ENCODE peak calls at places on chromosomes 2 and 18, in eight cellular contexts. U is body of pancreas; H is breast epithelium; Z is IMR-90; R is RWPE2; Q is dorsolateral prefrontal cortex; I is tibial artery; B is effector memory CD4-positive, alpha-beta T cell. O is an unnamed sample.
A peak's percentile ranks its signal among the peaks of the same experiment; 100 is the strongest.

GRCh38 chr2:26892916-26893524 is 45.1 kb downstream of the DPYSL5 start:
- DNase-seq in U (no peak), H (no peak), Z (no peak), R (no peak), Q (no peak), I (no peak), B (no peak), O (no peak)

GRCh38 chr2:62603154-62603712 is 97.2 kb upstream of the TMEM17 start:
- DNase-seq in U (no peak), H (no peak), Z (no peak), R (no peak), Q (no peak), I (no peak), B (no peak), O (no peak)

GRCh38 chr18:73719611-73720010 is 428.0 kb downstream of the FBXO15 start:
- DNase-seq in U (no peak), H (no peak), Z (no peak), R (no peak), Q (no peak), I (no peak), B (no peak), O (no peak)

GRCh38 chr2:119427756-119428155 is 3.9 kb upstream of the TMEM37 start:
- DNase-seq in U (no peak), H (no peak), Z (no peak), R (no peak), Q (no peak), I (no peak), B (no peak), O (no peak)

GRCh38 chr2:854460-854859 is 96.2 kb upstream of the SNTG2 start:
- DNase-seq in U (peak; percentile 64), H (no peak), Z (no peak), R (no peak), Q (no peak), I (no peak), B (peak; percentile 19), O (no peak)

GRCh38 chr2:161085041-161085598 is 75.1 kb upstream of the TANK start:
- DNase-seq in U (no peak), H (no peak), Z (peak; percentile 28), R (no peak), Q (no peak), I (no peak), B (no peak), O (no peak)

GRCh38 chr2:132676999-132677398 is 7.0 kb upstream of the LYPD1 start:
- DNase-seq in U (no peak), H (no peak), Z (no peak), R (no peak), Q (no peak), I (no peak), B (no peak), O (no peak)

GRCh38 chr2:232229296-232229916 is 149.1 kb upstream of the ALPP start:
- DNase-seq in U (no peak), H (no peak), Z (peak; percentile 40), R (no peak), Q (no peak), I (no peak), B (no peak), O (no peak)

GRCh38 chr18:48940854-48941531 is 9.8 kb downstream of the SMAD7 start:
- DNase-seq in U (no peak), H (no peak), Z (peak; percentile 45), R (no peak), Q (no peak), I (no peak), B (peak; percentile 88), O (no peak)

GRCh38 chr2:47190188-47190818 is 35.2 kb upstream of the STPG4 start:
- DNase-seq in U (no peak), H (no peak), Z (peak; percentile 84), R (no peak), Q (no peak), I (no peak), B (no peak), O (no peak)

GRCh38 chr2:191064590-191064989 is 50.6 kb upstream of the STAT1 start:
- DNase-seq in U (no peak), H (no peak), Z (no peak), R (no peak), Q (no peak), I (no peak), B (no peak), O (no peak)

GRCh38 chr2:39216495-39217191 is 27.1 kb downstream of the CDKL4 start:
- DNase-seq in U (no peak), H (no peak), Z (no peak), R (no peak), Q (no peak), I (no peak), B (peak; percentile 66), O (no peak)

GRCh38 chr2:69222984-69223658 is 163.9 kb downstream of the GFPT1 start:
- DNase-seq in U (peak; percentile 17), H (no peak), Z (peak; percentile 55), R (no peak), Q (no peak), I (peak; percentile 56), B (no peak), O (peak; percentile 31)

GRCh38 chr2:135144343-135144742 is 92.3 kb downstream of the RAB3GAP1 start:
- DNase-seq in U (no peak), H (no peak), Z (no peak), R (no peak), Q (no peak), I (no peak), B (no peak), O (no peak)

GRCh38 chr18:34595673-34596072 is 114.4 kb upstream of the DTNA start:
- DNase-seq in U (no peak), H (no peak), Z (peak; percentile 41), R (no peak), Q (no peak), I (no peak), B (no peak), O (no peak)

GRCh38 chr18:39946623-39947061 is 2008.4 kb upstream of the PIK3C3 start:
- DNase-seq in U (no peak), H (no peak), Z (peak; percentile 76), R (peak; percentile 81), Q (no peak), I (no peak), B (no peak), O (no peak)

GRCh38 chr2:219687266-219687665 is 59.8 kb downstream of the SLC4A3 start:
- DNase-seq in U (no peak), H (no peak), Z (peak; percentile 61), R (no peak), Q (no peak), I (no peak), B (no peak), O (no peak)

GRCh38 chr2:219689676-219690628 is 62.5 kb downstream of the SLC4A3 start:
- DNase-seq in U (peak; percentile 55), H (no peak), Z (peak; percentile 74), R (no peak), Q (peak; percentile 45), I (peak; percentile 30), B (peak; percentile 2), O (no peak)

GRCh38 chr2:219688560-219689445 is 61.4 kb downstream of the SLC4A3 start:
- DNase-seq in U (no peak), H (no peak), Z (peak; percentile 74), R (peak; percentile 84), Q (no peak), I (no peak), B (no peak), O (no peak)

GRCh38 chr2:219684721-219685689 is 57.6 kb downstream of the SLC4A3 start:
- DNase-seq in U (peak; percentile 64), H (peak; percentile 81), Z (peak; percentile 43), R (peak; percentile 94), Q (no peak), I (peak; percentile 81), B (no peak), O (peak; percentile 43)

DNA sequence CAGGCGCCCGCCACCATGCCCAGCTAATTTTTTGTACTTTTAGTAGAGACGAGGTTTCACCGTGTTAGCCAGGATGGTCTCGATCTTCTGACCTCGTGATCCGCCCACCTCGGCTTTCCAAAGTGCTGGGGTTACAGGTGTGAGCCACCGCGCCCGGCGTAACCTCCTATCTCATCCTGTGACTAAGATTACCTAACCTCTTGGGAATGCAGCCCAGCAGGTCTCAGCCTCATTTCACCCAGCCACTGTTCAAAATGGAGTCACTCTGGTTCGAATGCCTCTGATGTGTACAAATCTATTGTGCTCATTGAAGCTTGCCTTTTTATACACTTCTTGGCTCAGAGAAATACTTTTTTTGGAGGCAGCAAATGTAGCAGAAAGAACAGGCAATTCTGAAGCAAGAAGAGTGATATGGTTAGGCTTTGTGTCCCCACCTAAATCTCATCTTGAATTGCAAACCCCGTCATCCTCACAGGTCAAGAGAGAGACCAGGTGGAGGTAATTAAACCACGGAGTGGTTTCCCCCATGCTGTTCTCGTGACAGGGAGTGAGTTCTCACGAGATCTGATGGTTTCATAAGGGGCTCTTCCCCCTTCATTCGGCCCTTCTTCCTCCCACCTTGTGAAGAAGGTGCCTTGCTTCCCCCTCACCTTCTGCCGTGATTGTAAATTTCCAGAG is 60.6 kb downstream of the SLC4A3 start:
- DNase-seq in U (no peak), H (no peak), Z (no peak), R (peak; percentile 67), Q (no peak), I (no peak), B (no peak), O (no peak)
- H3K27me3 ChIP-seq in U (no peaks in the 10 kb centered on the region), H (no peaks in the 10 kb centered on the region), Z (no peaks in the 10 kb centered on the region), R (no peaks in the 10 kb centered on the region), Q (peaks cover 8% of the 10 kb centered on the region), I (no peaks in the 10 kb centered on the region), B (no peaks in the 10 kb centered on the region), O (no peaks in the 10 kb centered on the region)

GRCh38 chr18:10935588-10935987 is 213.8 kb downstream of the PIEZO2 start:
- DNase-seq in U (no peak), H (no peak), Z (no peak), R (no peak), Q (no peak), I (no peak), B (no peak), O (no peak)
- H3K27me3 ChIP-seq in U (no peaks in the 10 kb centered on the region), H (no peaks in the 10 kb centered on the region), Z (no peaks in the 10 kb centered on the region), R (no peaks in the 10 kb centered on the region), Q (no peaks in the 10 kb centered on the region), I (no peaks in the 10 kb centered on the region), B (no peaks in the 10 kb centered on the region), O (no peaks in the 10 kb centered on the region)

GRCh38 chr18:64295839-64296238 is 147.0 kb upstream of the LINC00305 start:
- DNase-seq in U (no peak), H (no peak), Z (no peak), R (no peak), Q (no peak), I (no peak), B (no peak), O (no peak)
- H3K27me3 ChIP-seq in U (no peaks in the 10 kb centered on the region), H (no peaks in the 10 kb centered on the region), Z (no peaks in the 10 kb centered on the region), R (no peaks in the 10 kb centered on the region), Q (no peaks in the 10 kb centered on the region), I (no peaks in the 10 kb centered on the region), B (no peaks in the 10 kb centered on the region), O (no peaks in the 10 kb centered on the region)

DNA sequence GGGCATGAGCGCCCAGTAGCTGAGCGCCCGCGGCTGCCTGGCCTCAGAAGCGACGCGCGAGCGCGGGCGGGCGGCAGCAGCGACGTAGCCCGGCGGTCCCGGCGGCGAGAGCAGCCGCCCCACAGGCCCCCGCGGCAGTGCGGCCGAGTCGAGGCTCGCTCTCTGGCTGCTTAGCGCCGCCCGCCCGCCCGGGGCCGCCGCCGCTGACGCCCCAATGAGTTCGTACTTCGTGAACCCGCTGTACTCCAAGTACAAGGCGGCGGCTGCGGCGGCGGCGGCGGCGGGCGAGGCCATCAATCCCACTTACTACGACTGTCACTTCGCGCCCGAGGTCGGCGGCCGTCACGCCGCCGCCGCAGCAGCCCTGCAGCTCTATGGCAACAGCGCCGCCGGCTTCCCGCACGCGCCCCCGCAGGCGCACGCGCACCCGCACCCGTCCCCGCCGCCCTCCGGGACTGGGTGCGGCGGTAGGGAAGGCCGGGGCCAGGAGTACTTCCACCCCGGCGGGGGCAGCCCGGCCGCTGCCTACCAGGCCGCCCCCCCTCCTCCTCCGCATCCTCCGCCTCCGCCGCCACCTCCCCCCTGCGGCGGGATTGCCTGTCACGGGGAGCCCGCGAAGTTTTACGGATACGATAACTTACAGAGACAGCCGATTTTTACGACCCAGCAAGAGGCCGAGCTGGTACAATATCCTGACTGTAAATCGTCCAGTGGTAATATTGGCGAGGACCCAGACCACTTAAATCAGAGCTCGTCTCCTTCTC is 830 bp downstream of the HOXD8 start:
- DNase-seq in U (no peak), H (no peak), Z (no peak), R (no peak), Q (no peak), I (no peak), B (no peak), O (no peak)
- H3K27me3 ChIP-seq in U (peaks cover 77% of the 10 kb centered on the region), H (peaks cover 5% of the 10 kb centered on the region), Z (peaks cover 86% of the 10 kb centered on the region), R (no peaks in the 10 kb centered on the region), Q (peaks cover 98% of the 10 kb centered on the region), I (peaks cover 50% of the 10 kb centered on the region), B (peaks cover 89% of the 10 kb centered on the region), O (no peaks in the 10 kb centered on the region)

O was measured in thoracic aorta.